ENCODE peak calls at places on chromosomes 1 and 21, in seven cellular contexts. One of them, this sample, is unnamed.

GRCh38 chr1:23149110-23149509 is 19.5 kb downstream of the LUZP1 start:
- DNase-seq in cardiac septum: no peak
- DNase-seq in LoVo: peak
- DNase-seq in kidney glomerular epithelial cell: no peak
- DNase-seq in AG04450: no peak
- DNase-seq in IMR-90: no peak
- DNase-seq in naive thymus-derived CD8-positive, alpha-beta T cell: no peak
- DNase-seq in this sample: no peak

GRCh38 chr1:90045853-90046563 is 51.1 kb downstream of the ZNF326 start:
- DNase-seq in cardiac septum: no peak
- DNase-seq in LoVo: peak
- DNase-seq in kidney glomerular epithelial cell: peak
- DNase-seq in AG04450: no peak
- DNase-seq in IMR-90: peak
- DNase-seq in naive thymus-derived CD8-positive, alpha-beta T cell: peak
- DNase-seq in this sample: peak

GRCh38 chr1:241275981-241276380 is 81.0 kb downstream of the RGS7 start:
- DNase-seq in cardiac septum: no peak
- DNase-seq in LoVo: no peak
- DNase-seq in kidney glomerular epithelial cell: no peak
- DNase-seq in AG04450: no peak
- DNase-seq in IMR-90: no peak
- DNase-seq in naive thymus-derived CD8-positive, alpha-beta T cell: no peak
- DNase-seq in this sample: no peak

GRCh38 chr1:214838351-214838750 is 235.4 kb downstream of the CENPF start:
- DNase-seq in cardiac septum: no peak
- DNase-seq in LoVo: no peak
- DNase-seq in kidney glomerular epithelial cell: no peak
- DNase-seq in AG04450: no peak
- DNase-seq in IMR-90: peak
- DNase-seq in naive thymus-derived CD8-positive, alpha-beta T cell: no peak
- DNase-seq in this sample: no peak

GRCh38 chr1:102100666-102101065 is 103.9 kb upstream of the OLFM3 start:
- DNase-seq in cardiac septum: no peak
- DNase-seq in LoVo: no peak
- DNase-seq in kidney glomerular epithelial cell: no peak
- DNase-seq in AG04450: no peak
- DNase-seq in IMR-90: no peak
- DNase-seq in naive thymus-derived CD8-positive, alpha-beta T cell: no peak
- DNase-seq in this sample: no peak

GRCh38 chr1:109776911-109777310 is 13.2 kb upstream of the EPS8L3 start:
- DNase-seq in cardiac septum: peak
- DNase-seq in LoVo: peak
- DNase-seq in kidney glomerular epithelial cell: peak
- DNase-seq in AG04450: peak
- DNase-seq in IMR-90: peak
- DNase-seq in naive thymus-derived CD8-positive, alpha-beta T cell: peak
- DNase-seq in this sample: peak

GRCh38 chr21:39737376-39738000 is 7.5 kb upstream of the IGSF5 start:
- DNase-seq in cardiac septum: no peak
- DNase-seq in LoVo: no peak
- DNase-seq in kidney glomerular epithelial cell: no peak
- DNase-seq in AG04450: no peak
- DNase-seq in IMR-90: no peak
- DNase-seq in naive thymus-derived CD8-positive, alpha-beta T cell: no peak
- DNase-seq in this sample: no peak

GRCh38 chr1:50272923-50273322 is 150.3 kb downstream of the DMRTA2 start:
- DNase-seq in cardiac septum: peak
- DNase-seq in LoVo: no peak
- DNase-seq in kidney glomerular epithelial cell: no peak
- DNase-seq in AG04450: no peak
- DNase-seq in IMR-90: no peak
- DNase-seq in naive thymus-derived CD8-positive, alpha-beta T cell: no peak
- DNase-seq in this sample: peak

GRCh38 chr1:198549863-198550262 is 9.4 kb upstream of the ATP6V1G3 start:
- DNase-seq in cardiac septum: no peak
- DNase-seq in LoVo: no peak
- DNase-seq in kidney glomerular epithelial cell: no peak
- DNase-seq in AG04450: no peak
- DNase-seq in IMR-90: no peak
- DNase-seq in naive thymus-derived CD8-positive, alpha-beta T cell: no peak
- DNase-seq in this sample: no peak

GRCh38 chr1:19342077-19342775 is 30.1 kb downstream of the SLC66A1 start:
- DNase-seq in cardiac septum: no peak
- DNase-seq in LoVo: no peak
- DNase-seq in kidney glomerular epithelial cell: no peak
- DNase-seq in AG04450: no peak
- DNase-seq in IMR-90: no peak
- DNase-seq in naive thymus-derived CD8-positive, alpha-beta T cell: no peak
- DNase-seq in this sample: no peak

GRCh38 chr1:79773385-79773784 is 766.9 kb upstream of the ADGRL4 start:
- DNase-seq in cardiac septum: no peak
- DNase-seq in LoVo: no peak
- DNase-seq in kidney glomerular epithelial cell: no peak
- DNase-seq in AG04450: no peak
- DNase-seq in IMR-90: no peak
- DNase-seq in naive thymus-derived CD8-positive, alpha-beta T cell: no peak
- DNase-seq in this sample: no peak

GRCh38 chr1:24993871-24994270 is 63.8 kb upstream of the RUNX3 start:
- DNase-seq in cardiac septum: no peak
- DNase-seq in LoVo: no peak
- DNase-seq in kidney glomerular epithelial cell: no peak
- DNase-seq in AG04450: no peak
- DNase-seq in IMR-90: no peak
- DNase-seq in naive thymus-derived CD8-positive, alpha-beta T cell: no peak
- DNase-seq in this sample: no peak

GRCh38 chr1:246792603-246793002 is 68.4 kb downstream of the SCCPDH start:
- DNase-seq in cardiac septum: peak
- DNase-seq in LoVo: no peak
- DNase-seq in kidney glomerular epithelial cell: no peak
- DNase-seq in AG04450: no peak
- DNase-seq in IMR-90: no peak
- DNase-seq in naive thymus-derived CD8-positive, alpha-beta T cell: no peak
- DNase-seq in this sample: no peak

GRCh38 chr1:157377216-157377821 is 175.0 kb downstream of the FCRL5 start:
- DNase-seq in cardiac septum: no peak
- DNase-seq in LoVo: peak
- DNase-seq in kidney glomerular epithelial cell: peak
- DNase-seq in AG04450: no peak
- DNase-seq in IMR-90: peak
- DNase-seq in naive thymus-derived CD8-positive, alpha-beta T cell: no peak
- DNase-seq in this sample: peak

GRCh38 chr1:198491596-198491995 is 48.9 kb downstream of the ATP6V1G3 start:
- DNase-seq in cardiac septum: no peak
- DNase-seq in LoVo: no peak
- DNase-seq in kidney glomerular epithelial cell: no peak
- DNase-seq in AG04450: no peak
- DNase-seq in IMR-90: no peak
- DNase-seq in naive thymus-derived CD8-positive, alpha-beta T cell: no peak
- DNase-seq in this sample: no peak

GRCh38 chr1:46406881-46407608 is 12.9 kb downstream of the FAAH start:
- DNase-seq in cardiac septum: no peak
- DNase-seq in LoVo: no peak
- DNase-seq in kidney glomerular epithelial cell: no peak
- DNase-seq in AG04450: no peak
- DNase-seq in IMR-90: no peak
- DNase-seq in naive thymus-derived CD8-positive, alpha-beta T cell: no peak
- DNase-seq in this sample: no peak

GRCh38 chr1:204466416-204467405 is 27.9 kb downstream of the PIK3C2B start:
- DNase-seq in cardiac septum: no peak
- DNase-seq in LoVo: no peak
- DNase-seq in kidney glomerular epithelial cell: no peak
- DNase-seq in AG04450: no peak
- DNase-seq in IMR-90: no peak
- DNase-seq in naive thymus-derived CD8-positive, alpha-beta T cell: no peak
- DNase-seq in this sample: no peak

GRCh38 chr1:207459008-207459407 is 4.9 kb downstream of the CR2 start:
- DNase-seq in cardiac septum: no peak
- DNase-seq in LoVo: no peak
- DNase-seq in kidney glomerular epithelial cell: no peak
- DNase-seq in AG04450: no peak
- DNase-seq in IMR-90: no peak
- DNase-seq in naive thymus-derived CD8-positive, alpha-beta T cell: peak
- DNase-seq in this sample: no peak

GRCh38 chr1:70778056-70778762 is 269.4 kb downstream of the PTGER3 start:
- DNase-seq in cardiac septum: no peak
- DNase-seq in LoVo: no peak
- DNase-seq in kidney glomerular epithelial cell: no peak
- DNase-seq in AG04450: no peak
- DNase-seq in IMR-90: no peak
- DNase-seq in naive thymus-derived CD8-positive, alpha-beta T cell: no peak
- DNase-seq in this sample: no peak

GRCh38 chr1:196680107-196680506 is 28.3 kb downstream of the CFH start:
- DNase-seq in cardiac septum: no peak
- DNase-seq in LoVo: no peak
- DNase-seq in kidney glomerular epithelial cell: no peak
- DNase-seq in AG04450: no peak
- DNase-seq in IMR-90: peak
- DNase-seq in naive thymus-derived CD8-positive, alpha-beta T cell: no peak
- DNase-seq in this sample: no peak

GRCh38 chr1:219790834-219791615 is 137.3 kb downstream of the SLC30A10 start:
- DNase-seq in cardiac septum: no peak
- DNase-seq in LoVo: peak
- DNase-seq in kidney glomerular epithelial cell: peak
- DNase-seq in AG04450: peak
- DNase-seq in IMR-90: peak
- DNase-seq in naive thymus-derived CD8-positive, alpha-beta T cell: no peak
- DNase-seq in this sample: no peak

GRCh38 chr1:110155878-110156522 is 5.7 kb downstream of the SLC6A17 start:
- DNase-seq in cardiac septum: no peak
- DNase-seq in LoVo: peak
- DNase-seq in kidney glomerular epithelial cell: peak
- DNase-seq in AG04450: peak
- DNase-seq in IMR-90: peak
- DNase-seq in naive thymus-derived CD8-positive, alpha-beta T cell: peak
- DNase-seq in this sample: no peak

GRCh38 chr1:184287001-184287400 is 99.8 kb upstream of the C1orf21 start:
- DNase-seq in cardiac septum: no peak
- DNase-seq in LoVo: no peak
- DNase-seq in kidney glomerular epithelial cell: no peak
- DNase-seq in AG04450: no peak
- DNase-seq in IMR-90: peak
- DNase-seq in naive thymus-derived CD8-positive, alpha-beta T cell: no peak
- DNase-seq in this sample: no peak

GRCh38 chr1:2194319-2194897 is at the start of gene FAAP20:
- DNase-seq in cardiac septum: peak
- DNase-seq in LoVo: peak
- DNase-seq in kidney glomerular epithelial cell: no peak
- DNase-seq in AG04450: no peak
- DNase-seq in IMR-90: peak
- DNase-seq in naive thymus-derived CD8-positive, alpha-beta T cell: no peak
- DNase-seq in this sample: peak

GRCh38 chr1:12438349-12438924 is 179.6 kb downstream of the DHRS3 start:
- DNase-seq in cardiac septum: no peak
- DNase-seq in LoVo: no peak
- DNase-seq in kidney glomerular epithelial cell: no peak
- DNase-seq in AG04450: no peak
- DNase-seq in IMR-90: no peak
- DNase-seq in naive thymus-derived CD8-positive, alpha-beta T cell: peak
- DNase-seq in this sample: no peak

GRCh38 chr1:65260851-65261473 is 48.4 kb upstream of the DNAJC6 start:
- DNase-seq in cardiac septum: no peak
- DNase-seq in LoVo: peak
- DNase-seq in kidney glomerular epithelial cell: peak
- DNase-seq in AG04450: no peak
- DNase-seq in IMR-90: peak
- DNase-seq in naive thymus-derived CD8-positive, alpha-beta T cell: no peak
- DNase-seq in this sample: peak